ENCODE peak calls at places on chromosomes 5 and 9, in seven cellular contexts. One of them, this sample, is unnamed.
A peak's percentile ranks its signal among the peaks of the same experiment; 100 is the strongest.

GRCh38 chr9:89661391-89661949 is 56.7 kb downstream of the GADD45G start:
- DNase-seq in stimulated activated CD8-positive, alpha-beta memory T cell treated with anti-CD3 and anti-CD28 coated beads, Interleukin-4, amount 100 ng/mL, for 24 hours: no peak
- DNase-seq in EL: no peak
- DNase-seq in lung: no peak
- DNase-seq in activated naive CD4-positive, alpha-beta T cell treated with Interleukin-2 at 50 U/mL for 16 hours: no peak
- DNase-seq in activated T-cell treated with anti-CD3 and anti-CD28 coated beads for 4 hours: no peak
- DNase-seq in A549: no peak
- DNase-seq in this sample: no peak

GRCh38 chr5:107670028-107670926 is 460 bp downstream of the EFNA5 start:
- DNase-seq in A549: peak; percentile 34
- DNase-seq in stimulated activated CD8-positive, alpha-beta memory T cell treated with anti-CD3 and anti-CD28 coated beads, Interleukin-4, amount 100 ng/mL, for 24 hours: no peak
- DNase-seq in activated T-cell treated with anti-CD3 and anti-CD28 coated beads for 4 hours: no peak
- DNase-seq in activated naive CD4-positive, alpha-beta T cell treated with Interleukin-2 at 50 U/mL for 16 hours: no peak
- DNase-seq in EL: peak; percentile 43
- DNase-seq in lung: peak; percentile 30
- DNase-seq in this sample: no peak

GRCh38 chr5:128224336-128224735 is 140.8 kb downstream of the SLC12A2 start:
- DNase-seq in A549: no peak
- DNase-seq in stimulated activated CD8-positive, alpha-beta memory T cell treated with anti-CD3 and anti-CD28 coated beads, Interleukin-4, amount 100 ng/mL, for 24 hours: no peak
- DNase-seq in activated T-cell treated with anti-CD3 and anti-CD28 coated beads for 4 hours: no peak
- DNase-seq in lung: no peak
- DNase-seq in activated naive CD4-positive, alpha-beta T cell treated with Interleukin-2 at 50 U/mL for 16 hours: no peak
- DNase-seq in EL: no peak
- DNase-seq in this sample: no peak

GRCh38 chr5:138138949-138139775 is at the start of gene NME5:
- DNase-seq in EL: peak; percentile 39
- DNase-seq in stimulated activated CD8-positive, alpha-beta memory T cell treated with anti-CD3 and anti-CD28 coated beads, Interleukin-4, amount 100 ng/mL, for 24 hours: no peak
- DNase-seq in activated naive CD4-positive, alpha-beta T cell treated with Interleukin-2 at 50 U/mL for 16 hours: no peak
- DNase-seq in lung: peak; percentile 76
- DNase-seq in A549: no peak
- DNase-seq in activated T-cell treated with anti-CD3 and anti-CD28 coated beads for 4 hours: no peak
- DNase-seq in this sample: peak; percentile 7

GRCh38 chr5:81245871-81246235 is 12.7 kb downstream of the CKMT2 start:
- DNase-seq in A549: no peak
- DNase-seq in EL: no peak
- DNase-seq in activated T-cell treated with anti-CD3 and anti-CD28 coated beads for 4 hours: no peak
- DNase-seq in activated naive CD4-positive, alpha-beta T cell treated with Interleukin-2 at 50 U/mL for 16 hours: no peak
- DNase-seq in stimulated activated CD8-positive, alpha-beta memory T cell treated with anti-CD3 and anti-CD28 coated beads, Interleukin-4, amount 100 ng/mL, for 24 hours: no peak
- DNase-seq in lung: no peak
- DNase-seq in this sample: no peak

GRCh38 chr9:129063061-129063460 is 17.9 kb upstream of the DOLPP1 start:
- DNase-seq in lung: no peak
- DNase-seq in activated naive CD4-positive, alpha-beta T cell treated with Interleukin-2 at 50 U/mL for 16 hours: no peak
- DNase-seq in activated T-cell treated with anti-CD3 and anti-CD28 coated beads for 4 hours: no peak
- DNase-seq in A549: no peak
- DNase-seq in stimulated activated CD8-positive, alpha-beta memory T cell treated with anti-CD3 and anti-CD28 coated beads, Interleukin-4, amount 100 ng/mL, for 24 hours: no peak
- DNase-seq in EL: no peak
- DNase-seq in this sample: no peak

GRCh38 chr9:88736136-88736637 is 201.2 kb downstream of the NXNL2 start:
- DNase-seq in lung: no peak
- DNase-seq in activated naive CD4-positive, alpha-beta T cell treated with Interleukin-2 at 50 U/mL for 16 hours: no peak
- DNase-seq in stimulated activated CD8-positive, alpha-beta memory T cell treated with anti-CD3 and anti-CD28 coated beads, Interleukin-4, amount 100 ng/mL, for 24 hours: no peak
- DNase-seq in activated T-cell treated with anti-CD3 and anti-CD28 coated beads for 4 hours: no peak
- DNase-seq in EL: no peak
- DNase-seq in A549: no peak
- DNase-seq in this sample: no peak

GRCh38 chr5:92580814-92581213 is 1000.2 kb downstream of the NR2F1-AS1 start:
- DNase-seq in lung: no peak
- DNase-seq in EL: peak; percentile 3
- DNase-seq in activated naive CD4-positive, alpha-beta T cell treated with Interleukin-2 at 50 U/mL for 16 hours: no peak
- DNase-seq in A549: no peak
- DNase-seq in activated T-cell treated with anti-CD3 and anti-CD28 coated beads for 4 hours: no peak
- DNase-seq in stimulated activated CD8-positive, alpha-beta memory T cell treated with anti-CD3 and anti-CD28 coated beads, Interleukin-4, amount 100 ng/mL, for 24 hours: no peak
- DNase-seq in this sample: no peak

GRCh38 chr5:2387224-2388004 is 364.1 kb downstream of the IRX2 start:
- DNase-seq in EL: no peak
- DNase-seq in activated naive CD4-positive, alpha-beta T cell treated with Interleukin-2 at 50 U/mL for 16 hours: no peak
- DNase-seq in activated T-cell treated with anti-CD3 and anti-CD28 coated beads for 4 hours: no peak
- DNase-seq in lung: no peak
- DNase-seq in A549: no peak
- DNase-seq in stimulated activated CD8-positive, alpha-beta memory T cell treated with anti-CD3 and anti-CD28 coated beads, Interleukin-4, amount 100 ng/mL, for 24 hours: no peak
- DNase-seq in this sample: no peak

GRCh38 chr5:167850901-167851300 is 440.5 kb upstream of the WWC1 start:
- DNase-seq in lung: no peak
- DNase-seq in activated T-cell treated with anti-CD3 and anti-CD28 coated beads for 4 hours: no peak
- DNase-seq in activated naive CD4-positive, alpha-beta T cell treated with Interleukin-2 at 50 U/mL for 16 hours: no peak
- DNase-seq in stimulated activated CD8-positive, alpha-beta memory T cell treated with anti-CD3 and anti-CD28 coated beads, Interleukin-4, amount 100 ng/mL, for 24 hours: no peak
- DNase-seq in A549: no peak
- DNase-seq in EL: no peak
- DNase-seq in this sample: no peak

GRCh38 chr5:134245101-134245604 is 19.3 kb upstream of the PPP2CA start:
- DNase-seq in lung: no peak
- DNase-seq in stimulated activated CD8-positive, alpha-beta memory T cell treated with anti-CD3 and anti-CD28 coated beads, Interleukin-4, amount 100 ng/mL, for 24 hours: no peak
- DNase-seq in A549: peak; percentile 85
- DNase-seq in activated naive CD4-positive, alpha-beta T cell treated with Interleukin-2 at 50 U/mL for 16 hours: no peak
- DNase-seq in EL: peak; percentile 65
- DNase-seq in activated T-cell treated with anti-CD3 and anti-CD28 coated beads for 4 hours: no peak
- DNase-seq in this sample: no peak

GRCh38 chr5:16891043-16891442 is 45.0 kb downstream of the MYO10 start:
- DNase-seq in activated T-cell treated with anti-CD3 and anti-CD28 coated beads for 4 hours: no peak
- DNase-seq in A549: no peak
- DNase-seq in stimulated activated CD8-positive, alpha-beta memory T cell treated with anti-CD3 and anti-CD28 coated beads, Interleukin-4, amount 100 ng/mL, for 24 hours: no peak
- DNase-seq in EL: no peak
- DNase-seq in lung: no peak
- DNase-seq in activated naive CD4-positive, alpha-beta T cell treated with Interleukin-2 at 50 U/mL for 16 hours: no peak
- DNase-seq in this sample: no peak

GRCh38 chr9:126400571-126400970 is 73.9 kb downstream of the MVB12B start:
- DNase-seq in EL: no peak
- DNase-seq in A549: no peak
- DNase-seq in lung: no peak
- DNase-seq in activated T-cell treated with anti-CD3 and anti-CD28 coated beads for 4 hours: no peak
- DNase-seq in stimulated activated CD8-positive, alpha-beta memory T cell treated with anti-CD3 and anti-CD28 coated beads, Interleukin-4, amount 100 ng/mL, for 24 hours: no peak
- DNase-seq in activated naive CD4-positive, alpha-beta T cell treated with Interleukin-2 at 50 U/mL for 16 hours: no peak
- DNase-seq in this sample: no peak

GRCh38 chr5:74651710-74652109 is 11.2 kb upstream of the ENC1 start:
- DNase-seq in A549: no peak
- DNase-seq in activated naive CD4-positive, alpha-beta T cell treated with Interleukin-2 at 50 U/mL for 16 hours: no peak
- DNase-seq in activated T-cell treated with anti-CD3 and anti-CD28 coated beads for 4 hours: no peak
- DNase-seq in EL: no peak
- DNase-seq in stimulated activated CD8-positive, alpha-beta memory T cell treated with anti-CD3 and anti-CD28 coated beads, Interleukin-4, amount 100 ng/mL, for 24 hours: no peak
- DNase-seq in lung: no peak
- DNase-seq in this sample: no peak